ENCODE peak calls at places on chromosomes 4 and X, in five cellular contexts. One of them, this sample, is unnamed.

GRCh38 chr4:26530094-26530493 is 39.8 kb upstream of the CCKAR start:
- DNase-seq in GM12865: no peak
- DNase-seq in heart right ventricle: no peak
- DNase-seq in mesothelial cell of epicardium: no peak
- DNase-seq in stimulated activated CD4-positive, alpha-beta T cell treated with anti-CD3 and anti-CD28 coated beads, TNF-alpha, amount 100 ng/mL, for 4 hours: no peak
- DNase-seq in this sample: no peak

GRCh38 chr4:149887091-149887490 is 71.4 kb upstream of the IQCM start:
- DNase-seq in GM12865: no peak
- DNase-seq in heart right ventricle: no peak
- DNase-seq in mesothelial cell of epicardium: no peak
- DNase-seq in stimulated activated CD4-positive, alpha-beta T cell treated with anti-CD3 and anti-CD28 coated beads, TNF-alpha, amount 100 ng/mL, for 4 hours: no peak
- DNase-seq in this sample: no peak

GRCh38 chr4:54230479-54231418 is 1.7 kb downstream of the PDGFRA start:
- DNase-seq in GM12865: no peak
- DNase-seq in heart right ventricle: peak; percentile 20
- DNase-seq in mesothelial cell of epicardium: no peak
- DNase-seq in stimulated activated CD4-positive, alpha-beta T cell treated with anti-CD3 and anti-CD28 coated beads, TNF-alpha, amount 100 ng/mL, for 4 hours: no peak
- DNase-seq in this sample: no peak

GRCh38 chr4:95268819-95269565 is 279.8 kb downstream of the UNC5C start:
- DNase-seq in GM12865: no peak
- DNase-seq in heart right ventricle: no peak
- DNase-seq in mesothelial cell of epicardium: no peak
- DNase-seq in stimulated activated CD4-positive, alpha-beta T cell treated with anti-CD3 and anti-CD28 coated beads, TNF-alpha, amount 100 ng/mL, for 4 hours: no peak
- DNase-seq in this sample: no peak

GRCh38 chr4:38392223-38392855 is 271.7 kb upstream of the KLF3 start:
- DNase-seq in GM12865: no peak
- DNase-seq in heart right ventricle: no peak
- DNase-seq in mesothelial cell of epicardium: no peak
- DNase-seq in stimulated activated CD4-positive, alpha-beta T cell treated with anti-CD3 and anti-CD28 coated beads, TNF-alpha, amount 100 ng/mL, for 4 hours: no peak
- DNase-seq in this sample: no peak

GRCh38 chr4:185920171-185920570 is 108.2 kb upstream of the SORBS2 start:
- DNase-seq in GM12865: no peak
- DNase-seq in heart right ventricle: no peak
- DNase-seq in mesothelial cell of epicardium: no peak
- DNase-seq in stimulated activated CD4-positive, alpha-beta T cell treated with anti-CD3 and anti-CD28 coated beads, TNF-alpha, amount 100 ng/mL, for 4 hours: no peak
- DNase-seq in this sample: no peak

GRCh38 chr4:151048913-151049312 is 33.8 kb upstream of the LRBA start:
- DNase-seq in GM12865: no peak
- DNase-seq in heart right ventricle: no peak
- DNase-seq in mesothelial cell of epicardium: no peak
- DNase-seq in stimulated activated CD4-positive, alpha-beta T cell treated with anti-CD3 and anti-CD28 coated beads, TNF-alpha, amount 100 ng/mL, for 4 hours: no peak
- DNase-seq in this sample: no peak

GRCh38 chrX:110699109-110699508 is 96.5 kb downstream of the CHRDL1 start:
- DNase-seq in GM12865: no peak
- DNase-seq in heart right ventricle: no peak
- DNase-seq in mesothelial cell of epicardium: no peak
- DNase-seq in stimulated activated CD4-positive, alpha-beta T cell treated with anti-CD3 and anti-CD28 coated beads, TNF-alpha, amount 100 ng/mL, for 4 hours: no peak
- DNase-seq in this sample: no peak

GRCh38 chrX:24264383-24264782 is 49.5 kb downstream of the SUPT20HL2 start:
- DNase-seq in GM12865: no peak
- DNase-seq in heart right ventricle: no peak
- DNase-seq in mesothelial cell of epicardium: no peak
- DNase-seq in stimulated activated CD4-positive, alpha-beta T cell treated with anti-CD3 and anti-CD28 coated beads, TNF-alpha, amount 100 ng/mL, for 4 hours: no peak
- DNase-seq in this sample: no peak

GRCh38 chrX:151697537-151697936 is 2.3 kb downstream of the PRRG3 start:
- DNase-seq in GM12865: no peak
- DNase-seq in heart right ventricle: no peak
- DNase-seq in mesothelial cell of epicardium: no peak
- DNase-seq in stimulated activated CD4-positive, alpha-beta T cell treated with anti-CD3 and anti-CD28 coated beads, TNF-alpha, amount 100 ng/mL, for 4 hours: no peak
- DNase-seq in this sample: no peak

GRCh38 chr4:1488831-1489638 is 82.8 kb upstream of the NKX1-1 start:
- DNase-seq in GM12865: no peak
- DNase-seq in heart right ventricle: no peak
- DNase-seq in mesothelial cell of epicardium: peak; percentile 10
- DNase-seq in stimulated activated CD4-positive, alpha-beta T cell treated with anti-CD3 and anti-CD28 coated beads, TNF-alpha, amount 100 ng/mL, for 4 hours: no peak
- DNase-seq in this sample: no peak

GRCh38 chrX:107562482-107562881 is 65.8 kb upstream of the PRPS1 start:
- DNase-seq in GM12865: no peak
- DNase-seq in heart right ventricle: no peak
- DNase-seq in mesothelial cell of epicardium: no peak
- DNase-seq in stimulated activated CD4-positive, alpha-beta T cell treated with anti-CD3 and anti-CD28 coated beads, TNF-alpha, amount 100 ng/mL, for 4 hours: no peak
- DNase-seq in this sample: no peak

GRCh38 chr4:94641702-94642560 is 115.8 kb upstream of the BMPR1B start:
- DNase-seq in GM12865: no peak
- DNase-seq in heart right ventricle: no peak
- DNase-seq in mesothelial cell of epicardium: no peak
- DNase-seq in stimulated activated CD4-positive, alpha-beta T cell treated with anti-CD3 and anti-CD28 coated beads, TNF-alpha, amount 100 ng/mL, for 4 hours: no peak
- DNase-seq in this sample: no peak

GRCh38 chrX:137052641-137053235 is 18.9 kb upstream of the GPR101 start:
- DNase-seq in GM12865: no peak
- DNase-seq in heart right ventricle: no peak
- DNase-seq in mesothelial cell of epicardium: no peak
- DNase-seq in stimulated activated CD4-positive, alpha-beta T cell treated with anti-CD3 and anti-CD28 coated beads, TNF-alpha, amount 100 ng/mL, for 4 hours: no peak
- DNase-seq in this sample: no peak

GRCh38 chrX:40010550-40011364 is 87.0 kb downstream of the BCOR start:
- DNase-seq in GM12865: no peak
- DNase-seq in heart right ventricle: no peak
- DNase-seq in mesothelial cell of epicardium: no peak
- DNase-seq in stimulated activated CD4-positive, alpha-beta T cell treated with anti-CD3 and anti-CD28 coated beads, TNF-alpha, amount 100 ng/mL, for 4 hours: no peak
- DNase-seq in this sample: no peak

GRCh38 chr4:5747746-5748365 is 36.9 kb downstream of the EVC start:
- DNase-seq in GM12865: no peak
- DNase-seq in heart right ventricle: peak; percentile 53
- DNase-seq in mesothelial cell of epicardium: no peak
- DNase-seq in stimulated activated CD4-positive, alpha-beta T cell treated with anti-CD3 and anti-CD28 coated beads, TNF-alpha, amount 100 ng/mL, for 4 hours: no peak
- DNase-seq in this sample: no peak

GRCh38 chr4:15963001-15963451 is at the start of gene FGFBP2:
- DNase-seq in GM12865: peak; percentile 30
- DNase-seq in heart right ventricle: peak; percentile 30
- DNase-seq in mesothelial cell of epicardium: no peak
- DNase-seq in stimulated activated CD4-positive, alpha-beta T cell treated with anti-CD3 and anti-CD28 coated beads, TNF-alpha, amount 100 ng/mL, for 4 hours: peak; percentile 9
- DNase-seq in this sample: no peak

GRCh38 chrX:40273356-40274050 is 175.7 kb upstream of the BCOR start:
- DNase-seq in GM12865: no peak
- DNase-seq in heart right ventricle: peak; percentile 35
- DNase-seq in mesothelial cell of epicardium: no peak
- DNase-seq in stimulated activated CD4-positive, alpha-beta T cell treated with anti-CD3 and anti-CD28 coated beads, TNF-alpha, amount 100 ng/mL, for 4 hours: no peak
- DNase-seq in this sample: no peak

GRCh38 chr4:188417181-188417580 is 277.9 kb downstream of the TRIML1 start:
- DNase-seq in GM12865: no peak
- DNase-seq in heart right ventricle: no peak
- DNase-seq in mesothelial cell of epicardium: no peak
- DNase-seq in stimulated activated CD4-positive, alpha-beta T cell treated with anti-CD3 and anti-CD28 coated beads, TNF-alpha, amount 100 ng/mL, for 4 hours: no peak
- DNase-seq in this sample: no peak

GRCh38 chrX:150361777-150362351 is 1.3 kb upstream of the MAMLD1 start:
- DNase-seq in GM12865: no peak
- DNase-seq in heart right ventricle: no peak
- DNase-seq in mesothelial cell of epicardium: no peak
- DNase-seq in stimulated activated CD4-positive, alpha-beta T cell treated with anti-CD3 and anti-CD28 coated beads, TNF-alpha, amount 100 ng/mL, for 4 hours: no peak
- DNase-seq in this sample: no peak